ENCODE peak calls at places on chromosomes 7 and 10, in four cellular contexts. B, T, V and S are unnamed samples.

GRCh38 chr7:111282626-111283025 is 191.7 kb downstream of the LRRN3 start:
- DNase-seq in B (no peak), T (no peak), V (no peak), S (no peak)

GRCh38 chr7:8283968-8284367 is 22.0 kb upstream of the ICA1 start:
- DNase-seq in B (no peak), T (no peak), V (no peak), S (no peak)

GRCh38 chr7:77699056-77699455 is 2.8 kb downstream of the RSBN1L start:
- DNase-seq in B (peak), T (peak), V (no peak), S (no peak)

GRCh38 chr7:66840316-66840715 is 80.7 kb upstream of the TMEM248 start:
- DNase-seq in B (no peak), T (no peak), V (no peak), S (no peak)

GRCh38 chr10:49441488-49442476 is 45.9 kb upstream of the DRGX start:
- DNase-seq in B (peak), T (no peak), V (no peak), S (no peak)

GRCh38 chr7:2829040-2829439 is 15.1 kb downstream of the GNA12 start:
- DNase-seq in B (no peak), T (no peak), V (no peak), S (no peak)

GRCh38 chr10:91700273-91700672 is 67.4 kb upstream of the PPP1R3C start:
- DNase-seq in B (no peak), T (no peak), V (no peak), S (no peak)

GRCh38 chr10:80281784-80282505 is 7.5 kb downstream of the MAT1A start:
- DNase-seq in B (no peak), T (no peak), V (no peak), S (no peak)

GRCh38 chr7:80999180-80999579 is 80.3 kb upstream of the SEMA3C start:
- DNase-seq in B (no peak), T (no peak), V (no peak), S (no peak)

GRCh38 chr7:101507791-101508252 is 121.3 kb downstream of the MYL10 start:
- DNase-seq in B (no peak), T (no peak), V (peak), S (peak)

GRCh38 chr7:124085168-124085567 is 52.3 kb upstream of the TMEM229A start:
- DNase-seq in B (no peak), T (no peak), V (no peak), S (no peak)

GRCh38 chr7:23315366-23315765 is 16.2 kb downstream of the MALSU1 start:
- DNase-seq in B (no peak), T (no peak), V (no peak), S (no peak)

DNA sequence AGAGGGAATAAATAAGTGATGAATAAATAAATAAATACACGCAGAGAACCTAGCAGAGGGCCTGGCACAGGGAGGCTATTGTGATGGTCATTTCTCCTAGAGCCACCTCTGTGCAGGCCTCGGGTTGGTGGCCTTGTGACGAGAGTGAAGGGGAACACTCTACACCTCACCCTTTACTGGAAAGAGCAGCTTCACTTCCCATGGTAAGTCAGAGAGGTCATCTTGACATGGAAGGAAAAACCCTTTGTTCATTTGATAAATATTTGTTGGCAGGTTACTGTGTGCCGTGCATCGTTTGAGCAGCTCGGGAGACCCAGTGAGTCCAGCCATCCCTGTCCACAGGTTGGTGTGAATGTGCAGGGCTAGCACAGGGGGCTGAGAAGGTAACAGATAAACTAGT is 70.2 kb upstream of the PODXL start:
- DNase-seq in B (no peak), T (no peak), V (no peak), S (no peak)
- TF ChIP-seq SPI1 in B (no peak), T (no peak), V (no peak), S (no peak)

GRCh38 chr7:28070311-28071055 is 110.1 kb downstream of the JAZF1 start:
- DNase-seq in B (no peak), T (no peak), V (no peak), S (no peak)
- TF ChIP-seq SPI1 in B (no peak), T (no peak), V (no peak), S (no peak)

GRCh38 chr10:12742776-12743175 is 258.7 kb downstream of the CCDC3 start:
- DNase-seq in B (no peak), T (peak), V (no peak), S (peak)
- TF ChIP-seq SPI1 in B (peak), T (peak), V (no peak), S (peak)

GRCh38 chr10:63221950-63222349 is 88.8 kb downstream of the NRBF2 start:
- DNase-seq in B (no peak), T (no peak), V (no peak), S (no peak)

GRCh38 chr10:63219749-63220148 is 86.6 kb downstream of the NRBF2 start:
- DNase-seq in B (no peak), T (no peak), V (no peak), S (peak)

GRCh38 chr10:63214586-63214985 is 81.5 kb downstream of the NRBF2 start:
- DNase-seq in B (no peak), T (no peak), V (no peak), S (no peak)

GRCh38 chr10:63213489-63213888 is 80.4 kb downstream of the NRBF2 start:
- DNase-seq in B (no peak), T (no peak), V (no peak), S (no peak)

DNA sequence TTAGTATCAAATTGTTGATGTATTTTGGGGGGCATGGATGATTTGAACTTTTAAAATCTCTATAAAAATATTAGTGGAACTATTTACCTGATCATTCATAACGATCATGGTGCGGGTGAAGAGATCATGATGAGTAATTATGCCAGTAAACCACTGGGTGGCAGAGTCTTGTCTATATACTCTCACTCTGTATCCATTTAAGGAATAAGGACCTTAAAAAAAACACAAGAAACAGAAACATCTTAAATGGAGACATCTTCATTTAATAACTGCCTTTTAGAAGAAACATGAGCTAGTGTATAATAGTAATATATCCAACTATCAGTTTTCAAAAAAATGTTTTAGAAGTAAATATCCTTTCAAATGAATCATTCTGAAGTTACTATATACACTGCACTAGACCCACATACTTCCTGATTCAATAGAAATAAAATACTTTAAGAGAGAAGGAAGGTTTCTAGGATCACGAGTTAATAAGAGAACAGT is 84.0 kb downstream of the NRBF2 start:
- DNase-seq in B (no peak), T (no peak), V (no peak), S (peak)
- TF ChIP-seq SPI1 in B (no peak), T (no peak), V (no peak), S (no peak)

GRCh38 chr7:135617781-135618180 is 44.5 kb upstream of the STMP1 start:
- DNase-seq in B (no peak), T (no peak), V (no peak), S (no peak)

GRCh38 chr7:135616136-135616535 is 46.2 kb upstream of the STMP1 start:
- DNase-seq in B (no peak), T (no peak), V (no peak), S (no peak)

GRCh38 chr7:135618510-135618909 is 43.8 kb upstream of the STMP1 start:
- DNase-seq in B (no peak), T (no peak), V (no peak), S (no peak)

GRCh38 chr7:135620447-135620846 is 41.9 kb upstream of the STMP1 start:
- DNase-seq in B (no peak), T (no peak), V (no peak), S (no peak)

GRCh38 chr7:135620980-135621850 is 41.1 kb upstream of the STMP1 start:
- DNase-seq in B (no peak), T (no peak), V (peak), S (peak)
- TF ChIP-seq SPI1 in B (no peak), T (no peak), V (no peak), S (no peak)

GRCh38 chr7:142231716-142232115 is 26.1 kb downstream of the PRSS58 start:
- DNase-seq in B (no peak), T (no peak), V (peak), S (no peak)
- TF ChIP-seq SPI1 in B (no peak), T (no peak), V (no peak), S (no peak)